ENCODE peak calls at places on chromosomes 11 and 22, in six cellular contexts. One of them, this sample, is unnamed. For H3K79me2, the result is how much of the 10 kb centered on the place peaks cover.

GRCh38 chr11:111982532-111983186 is 42.5 kb upstream of the DLAT start:
- DNase-seq in H9: no peak
- DNase-seq in HCT116: no peak
- DNase-seq in OCI-LY7: no peak
- DNase-seq in GM23338: peak
- DNase-seq in PC-3: no peak
- DNase-seq in this sample: peak

GRCh38 chr11:123407996-123408597 is 22.0 kb upstream of the GRAMD1B start:
- DNase-seq in H9: no peak
- DNase-seq in HCT116: no peak
- DNase-seq in OCI-LY7: no peak
- DNase-seq in GM23338: no peak
- DNase-seq in PC-3: no peak
- DNase-seq in this sample: no peak

GRCh38 chr11:27373856-27374602 is 11.0 kb upstream of the CCDC34 start:
- DNase-seq in H9: no peak
- DNase-seq in HCT116: no peak
- DNase-seq in OCI-LY7: no peak
- DNase-seq in GM23338: no peak
- DNase-seq in PC-3: no peak
- DNase-seq in this sample: peak

GRCh38 chr22:36369004-36369921 is 18.5 kb downstream of the MYH9 start:
- DNase-seq in H9: no peak
- DNase-seq in HCT116: no peak
- DNase-seq in OCI-LY7: no peak
- DNase-seq in GM23338: no peak
- DNase-seq in PC-3: no peak
- DNase-seq in this sample: peak

GRCh38 chr11:71223081-71223405 is 29.3 kb downstream of the SHANK2 start:
- DNase-seq in H9: no peak
- DNase-seq in HCT116: no peak
- DNase-seq in OCI-LY7: no peak
- DNase-seq in GM23338: no peak
- DNase-seq in PC-3: no peak
- DNase-seq in this sample: no peak

GRCh38 chr11:94821439-94821838 is 53.3 kb downstream of the AMOTL1 start:
- DNase-seq in H9: no peak
- DNase-seq in HCT116: no peak
- DNase-seq in OCI-LY7: no peak
- DNase-seq in GM23338: no peak
- DNase-seq in PC-3: no peak
- DNase-seq in this sample: no peak

GRCh38 chr11:118939948-118940598 is 14.3 kb upstream of the BCL9L start:
- DNase-seq in H9: peak
- DNase-seq in HCT116: no peak
- DNase-seq in OCI-LY7: peak
- DNase-seq in GM23338: peak
- DNase-seq in PC-3: no peak
- DNase-seq in this sample: peak

GRCh38 chr22:39900306-39901227 is at the start of gene GRAP2:
- DNase-seq in H9: no peak
- DNase-seq in HCT116: no peak
- DNase-seq in OCI-LY7: peak
- DNase-seq in GM23338: no peak
- DNase-seq in PC-3: no peak
- DNase-seq in this sample: no peak

GRCh38 chr11:47225552-47226137 is 10.9 kb downstream of the DDB2 start:
- DNase-seq in H9: no peak
- DNase-seq in HCT116: no peak
- DNase-seq in OCI-LY7: no peak
- DNase-seq in GM23338: no peak
- DNase-seq in PC-3: no peak
- DNase-seq in this sample: no peak

GRCh38 chr11:87281496-87281895 is 243.8 kb downstream of the TMEM135 start:
- DNase-seq in H9: no peak
- DNase-seq in HCT116: no peak
- DNase-seq in OCI-LY7: no peak
- DNase-seq in GM23338: no peak
- DNase-seq in PC-3: peak
- DNase-seq in this sample: no peak

GRCh38 chr11:35058318-35058717 is 80.7 kb upstream of the CD44 start:
- DNase-seq in H9: no peak
- DNase-seq in HCT116: no peak
- DNase-seq in OCI-LY7: no peak
- DNase-seq in GM23338: no peak
- DNase-seq in PC-3: no peak
- DNase-seq in this sample: peak

GRCh38 chr11:128437137-128437536 is 150.2 kb downstream of the ETS1 start:
- DNase-seq in H9: no peak
- DNase-seq in HCT116: no peak
- DNase-seq in OCI-LY7: no peak
- DNase-seq in GM23338: no peak
- DNase-seq in PC-3: no peak
- DNase-seq in this sample: no peak

GRCh38 chr22:35054064-35054463 is 11.9 kb upstream of the ISX start:
- DNase-seq in H9: no peak
- DNase-seq in HCT116: no peak
- DNase-seq in OCI-LY7: no peak
- DNase-seq in GM23338: no peak
- DNase-seq in PC-3: no peak
- DNase-seq in this sample: no peak

GRCh38 chr11:2572491-2573239 is 127.1 kb downstream of the KCNQ1OT1 start:
- DNase-seq in H9: no peak
- DNase-seq in HCT116: no peak
- DNase-seq in OCI-LY7: no peak
- DNase-seq in GM23338: no peak
- DNase-seq in PC-3: no peak
- DNase-seq in this sample: no peak

GRCh38 chr11:6667733-6668374 is 12.2 kb upstream of the DCHS1 start:
- DNase-seq in H9: no peak
- DNase-seq in HCT116: peak
- DNase-seq in OCI-LY7: peak
- DNase-seq in GM23338: peak
- DNase-seq in PC-3: peak
- DNase-seq in this sample: peak

GRCh38 chr22:25637672-25638071 is 73.2 kb downstream of the GRK3 start:
- DNase-seq in H9: no peak
- DNase-seq in HCT116: no peak
- DNase-seq in OCI-LY7: no peak
- DNase-seq in GM23338: no peak
- DNase-seq in PC-3: no peak
- DNase-seq in this sample: no peak

GRCh38 chr11:18521123-18521522 is 5.6 kb downstream of the TSG101 start:
- DNase-seq in H9: no peak
- DNase-seq in HCT116: no peak
- DNase-seq in OCI-LY7: no peak
- DNase-seq in GM23338: no peak
- DNase-seq in PC-3: no peak
- DNase-seq in this sample: no peak

GRCh38 chr11:115737875-115738274 is 233.7 kb upstream of the CADM1 start:
- DNase-seq in H9: no peak
- DNase-seq in HCT116: no peak
- DNase-seq in OCI-LY7: no peak
- DNase-seq in GM23338: no peak
- DNase-seq in PC-3: no peak
- DNase-seq in this sample: no peak

GRCh38 chr11:4921796-4922195 is 2.3 kb downstream of the OR51G1 start:
- DNase-seq in H9: no peak
- DNase-seq in HCT116: no peak
- DNase-seq in OCI-LY7: no peak
- DNase-seq in GM23338: no peak
- DNase-seq in PC-3: no peak
- DNase-seq in this sample: no peak

GRCh38 chr11:61766353-61766841 is 14.0 kb downstream of the MYRF start:
- DNase-seq in H9: no peak
- DNase-seq in HCT116: no peak
- DNase-seq in OCI-LY7: no peak
- DNase-seq in GM23338: no peak
- DNase-seq in PC-3: no peak
- DNase-seq in this sample: no peak

GRCh38 chr11:134511255-134511654 is 99.2 kb upstream of the B3GAT1 start:
- DNase-seq in H9: no peak
- DNase-seq in HCT116: no peak
- DNase-seq in OCI-LY7: no peak
- DNase-seq in GM23338: no peak
- DNase-seq in PC-3: no peak
- DNase-seq in this sample: no peak

GRCh38 chr11:132123854-132124835 is 753.7 kb downstream of the NTM start:
- DNase-seq in H9: peak
- DNase-seq in HCT116: no peak
- DNase-seq in OCI-LY7: no peak
- DNase-seq in GM23338: peak
- DNase-seq in PC-3: no peak
- DNase-seq in this sample: peak

GRCh38 chr11:79413258-79413657 is 27.6 kb downstream of the TENM4 start:
- DNase-seq in H9: peak
- DNase-seq in HCT116: no peak
- DNase-seq in OCI-LY7: no peak
- DNase-seq in GM23338: peak
- DNase-seq in PC-3: no peak
- DNase-seq in this sample: peak

GRCh38 chr11:120817131-120817530 is 206.8 kb upstream of the TBCEL start:
- DNase-seq in H9: no peak
- DNase-seq in HCT116: no peak
- DNase-seq in OCI-LY7: no peak
- DNase-seq in GM23338: no peak
- DNase-seq in PC-3: no peak
- DNase-seq in this sample: no peak

GRCh38 chr11:70891844-70892380 is 360.5 kb downstream of the SHANK2 start:
- DNase-seq in H9: no peak
- DNase-seq in HCT116: no peak
- DNase-seq in OCI-LY7: no peak
- DNase-seq in GM23338: no peak
- DNase-seq in PC-3: no peak
- DNase-seq in this sample: no peak

GRCh38 chr11:32902089-32902665 is 9.6 kb downstream of the QSER1 start:
- DNase-seq in H9: no peak
- DNase-seq in HCT116: no peak
- DNase-seq in OCI-LY7: no peak
- DNase-seq in GM23338: no peak
- DNase-seq in PC-3: no peak
- DNase-seq in this sample: no peak

GRCh38 chr22:23251445-23252093 is 71.3 kb downstream of the BCR start:
- DNase-seq in H9: no peak
- DNase-seq in HCT116: peak
- DNase-seq in OCI-LY7: no peak
- DNase-seq in GM23338: no peak
- DNase-seq in PC-3: peak
- DNase-seq in this sample: peak
- H3K79me2 ChIP-seq in H9: under half
- H3K79me2 ChIP-seq in HCT116: half or more
- H3K79me2 ChIP-seq in OCI-LY7: under half
- H3K79me2 ChIP-seq in GM23338: half or more
- H3K79me2 ChIP-seq in PC-3: under half
- H3K79me2 ChIP-seq in this sample: under half

GRCh38 chr11:8373519-8374432 is 110.1 kb upstream of the LMO1 start:
- DNase-seq in H9: no peak
- DNase-seq in HCT116: no peak
- DNase-seq in OCI-LY7: no peak
- DNase-seq in GM23338: no peak
- DNase-seq in PC-3: no peak
- DNase-seq in this sample: no peak

GRCh38 chr11:8369592-8370205 is 106.0 kb upstream of the LMO1 start:
- DNase-seq in H9: no peak
- DNase-seq in HCT116: no peak
- DNase-seq in OCI-LY7: no peak
- DNase-seq in GM23338: no peak
- DNase-seq in PC-3: no peak
- DNase-seq in this sample: no peak

GRCh38 chr11:8372641-8373381 is 109.1 kb upstream of the LMO1 start:
- DNase-seq in H9: no peak
- DNase-seq in HCT116: no peak
- DNase-seq in OCI-LY7: no peak
- DNase-seq in GM23338: no peak
- DNase-seq in PC-3: no peak
- DNase-seq in this sample: no peak

GRCh38 chr11:8370812-8371515 is 107.3 kb upstream of the LMO1 start:
- DNase-seq in H9: no peak
- DNase-seq in HCT116: no peak
- DNase-seq in OCI-LY7: no peak
- DNase-seq in GM23338: no peak
- DNase-seq in PC-3: no peak
- DNase-seq in this sample: no peak

GRCh38 chr11:8371516-8371884 is 107.8 kb upstream of the LMO1 start:
- DNase-seq in H9: no peak
- DNase-seq in HCT116: no peak
- DNase-seq in OCI-LY7: no peak
- DNase-seq in GM23338: no peak
- DNase-seq in PC-3: no peak
- DNase-seq in this sample: no peak
- H3K79me2 ChIP-seq in H9: under half
- H3K79me2 ChIP-seq in HCT116: under half
- H3K79me2 ChIP-seq in OCI-LY7: under half
- H3K79me2 ChIP-seq in GM23338: under half
- H3K79me2 ChIP-seq in PC-3: under half
- H3K79me2 ChIP-seq in this sample: under half

DNA sequence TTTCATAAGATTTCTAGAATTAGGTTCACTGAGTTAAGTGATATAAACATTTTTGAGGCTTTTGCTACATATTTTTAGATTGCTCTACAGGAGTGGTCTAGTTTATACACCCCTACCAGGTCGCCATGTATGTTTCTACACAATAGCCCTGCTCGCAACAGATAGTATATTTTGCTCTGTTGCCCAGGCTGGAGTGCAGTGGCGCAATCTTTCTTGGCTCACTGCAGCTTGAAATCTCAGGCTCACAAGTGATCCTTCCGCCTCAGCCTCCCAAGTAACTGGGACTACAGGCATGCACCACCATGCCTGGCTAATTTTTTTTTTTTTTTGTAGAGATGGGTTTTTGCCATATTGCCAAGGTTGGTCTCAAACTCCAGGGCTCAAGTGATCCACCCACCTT is 10.4 kb downstream of the ZNRF3 start:
- DNase-seq in H9: no peak
- DNase-seq in HCT116: no peak
- DNase-seq in OCI-LY7: no peak
- DNase-seq in GM23338: no peak
- DNase-seq in PC-3: no peak
- DNase-seq in this sample: no peak
- H3K79me2 ChIP-seq in H9: under half
- H3K79me2 ChIP-seq in HCT116: half or more
- H3K79me2 ChIP-seq in OCI-LY7: under half
- H3K79me2 ChIP-seq in GM23338: half or more
- H3K79me2 ChIP-seq in PC-3: half or more
- H3K79me2 ChIP-seq in this sample: half or more

DNA sequence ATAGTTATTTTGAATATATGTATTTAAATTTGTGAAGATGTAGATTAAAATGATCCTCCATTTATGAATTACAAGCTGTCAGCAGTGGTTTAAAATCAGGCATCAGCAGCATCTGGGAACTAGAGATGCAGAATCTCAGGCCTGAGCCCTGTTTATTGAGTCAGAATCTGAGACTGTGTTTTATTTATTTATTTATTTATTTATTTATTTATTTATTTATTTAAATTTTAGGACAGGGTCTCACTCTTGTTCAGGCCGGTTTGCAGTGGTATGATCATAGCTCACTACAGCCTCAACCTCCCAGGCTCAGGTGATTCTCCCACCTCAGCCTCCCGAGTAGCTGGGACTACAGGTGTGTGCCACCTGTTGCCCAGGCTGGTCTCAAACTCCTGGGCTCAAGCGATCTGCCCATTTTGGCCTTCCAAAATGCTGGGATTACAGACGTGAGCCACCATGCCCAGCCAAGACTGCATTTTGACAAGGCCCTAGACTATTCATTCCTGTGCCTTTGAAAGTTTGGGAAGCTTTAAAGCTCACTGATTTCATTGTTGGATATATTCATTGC is 70.7 kb downstream of the PPP6R3 start:
- DNase-seq in H9: no peak
- DNase-seq in HCT116: no peak
- DNase-seq in OCI-LY7: no peak
- DNase-seq in GM23338: no peak
- DNase-seq in PC-3: no peak
- DNase-seq in this sample: no peak
- H3K79me2 ChIP-seq in H9: under half
- H3K79me2 ChIP-seq in HCT116: half or more
- H3K79me2 ChIP-seq in OCI-LY7: half or more
- H3K79me2 ChIP-seq in GM23338: half or more
- H3K79me2 ChIP-seq in PC-3: half or more
- H3K79me2 ChIP-seq in this sample: under half